ENCODE peak calls at places on chromosomes 12 and 14, in four cellular contexts. T is PC-9, K is left lung, H is nephron progenitor cell. W is an unnamed sample.

GRCh38 chr14:88835661-88836060 is 11.2 kb downstream of the TTC8 start:
- DNase-seq in T (no peak), K (no peak), H (no peak), W (no peak)

GRCh38 chr12:93154753-93155475 is 222.8 kb upstream of the NUDT4 start:
- DNase-seq in T (no peak), K (no peak), H (no peak), W (no peak)

GRCh38 chr14:80304125-80304766 is 92.9 kb upstream of the DIO2 start:
- DNase-seq in T (no peak), K (no peak), H (no peak), W (no peak)

GRCh38 chr12:4540633-4541032 is 1.9 kb downstream of the RAD51AP1 start:
- DNase-seq in T (no peak), K (no peak), H (no peak), W (no peak)

GRCh38 chr12:45350861-45351260 is 135.0 kb downstream of the ANO6 start:
- DNase-seq in T (no peak), K (no peak), H (no peak), W (no peak)

GRCh38 chr14:76348898-76349297 is 27.0 kb upstream of the ESRRB start:
- DNase-seq in T (no peak), K (no peak), H (no peak), W (no peak)

GRCh38 chr14:54976316-54976715 is 50.6 kb downstream of the WDHD1 start:
- DNase-seq in T (no peak), K (no peak), H (no peak), W (no peak)

GRCh38 chr14:96082420-96083300 is 43.5 kb downstream of the C14orf132 start:
- DNase-seq in T (no peak), K (peak; percentile 16), H (no peak), W (no peak)

GRCh38 chr12:119603767-119604166 is 10.2 kb downstream of the TMEM233 start:
- DNase-seq in T (no peak), K (no peak), H (no peak), W (no peak)

GRCh38 chr14:96579855-96580254 is 77.7 kb downstream of the PAPOLA start:
- DNase-seq in T (no peak), K (no peak), H (no peak), W (no peak)

GRCh38 chr14:42884100-42884499 is 1277.4 kb downstream of the LRFN5 start:
- DNase-seq in T (peak; percentile 8), K (no peak), H (no peak), W (no peak)

GRCh38 chr12:115922952-115923564 is 354.4 kb downstream of the MED13L start:
- DNase-seq in T (peak; percentile 3), K (no peak), H (no peak), W (no peak)

GRCh38 chr14:69263771-69264170 is 3.8 kb downstream of the GALNT16 start:
- DNase-seq in T (no peak), K (no peak), H (no peak), W (no peak)

GRCh38 chr12:125403145-125403789 is 338.0 kb downstream of the AACS start:
- DNase-seq in T (peak; percentile 3), K (no peak), H (no peak), W (no peak)
- TF ChIP-seq CTCF in T (peak; percentile 78), K (peak; percentile 50), H (peak; percentile 48), W (peak; percentile 69)

GRCh38 chr14:100307215-100308111 is 1.2 kb upstream of the SLC25A29 start:
- DNase-seq in T (no peak), K (peak; percentile 50), H (peak; percentile 54), W (no peak)
- TF ChIP-seq CTCF in T (no peak), K (no peak), H (no peak), W (no peak)

DNA sequence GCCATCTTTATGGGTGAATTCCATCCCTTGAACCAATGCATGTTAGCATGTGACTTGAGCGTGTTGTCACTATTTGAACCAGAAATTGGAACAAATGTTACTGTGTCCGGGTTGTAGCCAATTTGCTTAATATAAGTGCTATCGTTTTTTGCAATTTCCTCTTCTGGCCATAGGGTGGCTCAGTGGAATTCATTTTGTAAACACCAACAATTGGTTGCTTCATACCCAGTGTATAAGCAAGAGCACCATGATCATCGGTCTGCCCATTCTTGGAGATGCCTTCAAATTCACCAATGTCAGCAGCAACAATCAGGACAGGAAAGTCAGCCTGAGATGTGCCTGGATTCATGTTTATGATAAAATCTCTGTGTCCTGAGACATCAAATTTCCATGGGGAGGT is 5.0 kb upstream of the NEDD1 start:
- DNase-seq in T (no peak), K (no peak), H (no peak), W (no peak)
- TF ChIP-seq CTCF in T (peak; percentile 35), K (no peak), H (no peak), W (no peak)

GRCh38 chr14:105260826-105261438 is 12.6 kb downstream of the BTBD6 start:
- DNase-seq in T (no peak), K (no peak), H (no peak), W (no peak)
- TF ChIP-seq CTCF in T (no peak), K (no peak), H (no peak), W (no peak)

W was measured in CD14-positive monocyte.